ENCODE peak calls at places on chromosomes 12 and 14, in seven cellular contexts. T is stimulated activated naive CD8-positive, alpha-beta T cell treated with anti-CD3 and anti-CD28 coated beads, Interleukin-15, amount 100 ng/mL, for 72 hours; M is amniotic stem cell; V is lower lobe of right lung; Z is activated CD4-positive, CD25-positive, alpha-beta regulatory T cell treated with anti-CD3 and anti-CD28 coated beads, Interleukin-2, amount 50 U/mL, for 72 hours; D is activated naive CD4-positive, alpha-beta T cell treated with anti-CD3 and anti-CD28 coated beads for 36 hours; Y is GM12865. J is an unnamed sample.

GRCh38 chr12:15801770-15802393 is 12.7 kb upstream of the EPS8 start:
- DNase-seq in T (no peak), M (no peak), V (no peak), Z (no peak), D (no peak), Y (no peak), J (no peak)

GRCh38 chr12:67427336-67427735 is 158.2 kb downstream of the CAND1 start:
- DNase-seq in T (no peak), M (no peak), V (no peak), Z (no peak), D (no peak), Y (no peak), J (no peak)

GRCh38 chr12:25054076-25054782 is 105.3 kb upstream of the BCAT1 start:
- DNase-seq in T (no peak), M (no peak), V (no peak), Z (no peak), D (no peak), Y (no peak), J (no peak)

GRCh38 chr12:54840293-54840692 is 14.0 kb upstream of the MUCL1 start:
- DNase-seq in T (no peak), M (no peak), V (no peak), Z (no peak), D (no peak), Y (no peak), J (no peak)

GRCh38 chr12:56230449-56231183 is 765 bp downstream of the SLC39A5 start:
- DNase-seq in T (no peak), M (no peak), V (no peak), Z (no peak), D (no peak), Y (no peak), J (no peak)

GRCh38 chr12:54033106-54033979 is 493 bp downstream of the HOXC5 start:
- DNase-seq in T (no peak), M (no peak), V (no peak), Z (no peak), D (no peak), Y (no peak), J (no peak)

GRCh38 chr14:69214376-69214775 is 23.1 kb downstream of the EXD2 start:
- DNase-seq in T (no peak), M (no peak), V (no peak), Z (no peak), D (no peak), Y (no peak), J (no peak)

GRCh38 chr14:65282909-65283253 is 129.6 kb upstream of the FUT8 start:
- DNase-seq in T (no peak), M (no peak), V (no peak), Z (no peak), D (no peak), Y (peak; percentile 69), J (no peak)

GRCh38 chr12:12534134-12534866 is 28.4 kb downstream of the DUSP16 start:
- DNase-seq in T (no peak), M (no peak), V (no peak), Z (no peak), D (no peak), Y (no peak), J (no peak)

GRCh38 chr14:96359959-96360358 is 3.2 kb downstream of the ATG2B start:
- DNase-seq in T (no peak), M (no peak), V (no peak), Z (no peak), D (no peak), Y (no peak), J (no peak)

GRCh38 chr12:26274441-26275312 is 79.3 kb downstream of the SSPN start:
- DNase-seq in T (peak; percentile 47), M (peak; percentile 97), V (peak; percentile 86), Z (peak; percentile 46), D (peak; percentile 76), Y (peak; percentile 91), J (peak; percentile 78)

GRCh38 chr12:51118706-51119105 is 35.3 kb upstream of the CSRNP2 start:
- DNase-seq in T (no peak), M (no peak), V (no peak), Z (no peak), D (no peak), Y (no peak), J (no peak)

GRCh38 chr12:67772276-67773169 is 124.0 kb downstream of the DYRK2 start:
- DNase-seq in T (no peak), M (no peak), V (no peak), Z (no peak), D (no peak), Y (no peak), J (peak; percentile 62)

GRCh38 chr14:68695326-68695768 is 97.5 kb downstream of the ZFP36L1 start:
- DNase-seq in T (peak; percentile 33), M (peak; percentile 91), V (no peak), Z (peak; percentile 51), D (no peak), Y (peak; percentile 90), J (no peak)

GRCh38 chr14:24307575-24308341 is at the start of gene CIDEB:
- DNase-seq in T (peak; percentile 54), M (peak; percentile 37), V (peak; percentile 65), Z (peak; percentile 53), D (peak; percentile 83), Y (peak; percentile 76), J (no peak)

GRCh38 chr12:116142936-116143882 is 134.3 kb downstream of the MED13L start:
- DNase-seq in T (no peak), M (no peak), V (no peak), Z (no peak), D (no peak), Y (peak; percentile 14), J (no peak)

GRCh38 chr12:102498471-102498870 is 18.1 kb upstream of the IGF1 start:
- DNase-seq in T (no peak), M (no peak), V (no peak), Z (no peak), D (no peak), Y (no peak), J (peak; percentile 22)

GRCh38 chr12:112184056-112184887 is 58.9 kb downstream of the TRAFD1 start:
- DNase-seq in T (no peak), M (no peak), V (no peak), Z (no peak), D (no peak), Y (no peak), J (no peak)

GRCh38 chr14:102258136-102258535 is 46.8 kb downstream of the MOK start:
- DNase-seq in T (no peak), M (no peak), V (no peak), Z (no peak), D (no peak), Y (no peak), J (no peak)

GRCh38 chr14:21999400-21999799 is 325.8 kb upstream of the OR4E1 start:
- DNase-seq in T (no peak), M (no peak), V (no peak), Z (no peak), D (peak; percentile 39), Y (no peak), J (no peak)

GRCh38 chr12:126663304-126664094 is 1598.3 kb downstream of the AACS start:
- DNase-seq in T (no peak), M (no peak), V (no peak), Z (no peak), D (peak; percentile 38), Y (peak; percentile 14), J (no peak)

GRCh38 chr14:64734990-64735389 is 30.8 kb downstream of the PLEKHG3 start:
- DNase-seq in T (no peak), M (no peak), V (peak; percentile 48), Z (no peak), D (no peak), Y (no peak), J (no peak)

GRCh38 chr14:65369560-65369959 is 43.0 kb upstream of the FUT8 start:
- DNase-seq in T (peak; percentile 33), M (no peak), V (no peak), Z (no peak), D (no peak), Y (no peak), J (no peak)

GRCh38 chr12:56634242-56634836 is 4.2 kb upstream of the BAZ2A start:
- DNase-seq in T (no peak), M (no peak), V (peak; percentile 75), Z (no peak), D (peak; percentile 38), Y (peak; percentile 40), J (no peak)

GRCh38 chr14:95026851-95027463 is 130.4 kb downstream of the DICER1 start:
- DNase-seq in T (no peak), M (no peak), V (no peak), Z (no peak), D (no peak), Y (no peak), J (no peak)

GRCh38 chr14:69648480-69649414 is 37.4 kb downstream of the SUSD6 start:
- DNase-seq in T (no peak), M (no peak), V (no peak), Z (no peak), D (no peak), Y (peak; percentile 75), J (no peak)

GRCh38 chr14:23146980-23147379 is 27.9 kb upstream of the CEBPE start:
- DNase-seq in T (no peak), M (no peak), V (no peak), Z (no peak), D (no peak), Y (no peak), J (no peak)

GRCh38 chr12:132766380-132767085 is 4.9 kb upstream of the ANKLE2 start:
- DNase-seq in T (no peak), M (no peak), V (peak; percentile 66), Z (no peak), D (no peak), Y (no peak), J (peak; percentile 31)